ENCODE peak calls at places on chromosomes 3 and 15, in ten cellular contexts. D is esophagus muscularis mucosa; S is amygdala; F is GM20000; U is nephron progenitor cell; Y is posterior vena cava; E is effector CD4-positive, alpha-beta T cell; J is naive thymus-derived CD8-positive, alpha-beta T cell; R is fibroblast of mammary gland; K is cerebellar cortex. A is an unnamed sample.

GRCh38 chr15:101206173-101206572 is 45.7 kb downstream of the CHSY1 start:
- DNase-seq in J (no peak), S (no peak), K (no peak), E (peak; percentile 56), F (no peak), U (no peak), D (no peak), R (peak; percentile 91), Y (peak; percentile 77), A (peak; percentile 70)

GRCh38 chr3:16417945-16418739 is 95.4 kb downstream of the RFTN1 start:
- DNase-seq in F (no peak), S (no peak), E (no peak), D (no peak), Y (no peak), K (no peak), U (no peak), R (no peak), J (no peak), A (no peak)

GRCh38 chr15:57917998-57918397 is 147.5 kb downstream of the ALDH1A2 start:
- DNase-seq in K (no peak), U (no peak), Y (no peak), E (no peak), F (no peak), R (no peak), D (no peak), S (no peak), J (no peak), A (no peak)

GRCh38 chr3:43213631-43214030 is 72.7 kb upstream of the SNRK start:
- DNase-seq in S (no peak), E (no peak), J (no peak), Y (no peak), R (no peak), F (no peak), U (no peak), K (no peak), D (no peak), A (no peak)

GRCh38 chr3:190326930-190327329 is 4.7 kb upstream of the CLDN1 start:
- DNase-seq in D (no peak), K (no peak), S (no peak), U (no peak), J (no peak), Y (no peak), R (peak; percentile 74), E (no peak), F (no peak), A (peak; percentile 87)

GRCh38 chr3:114841515-114841914 is 305.6 kb downstream of the ZBTB20 start:
- DNase-seq in F (no peak), E (no peak), K (no peak), S (no peak), Y (no peak), R (peak; percentile 19), J (no peak), D (no peak), U (no peak), A (no peak)

GRCh38 chr15:72801590-72802345 is 18.2 kb upstream of the ADPGK start:
- DNase-seq in Y (no peak), E (no peak), S (no peak), F (no peak), J (no peak), K (no peak), U (no peak), R (no peak), D (no peak), A (no peak)

GRCh38 chr3:4306091-4306490 is 2.9 kb downstream of the SETMAR start:
- DNase-seq in D (no peak), K (no peak), J (no peak), E (no peak), F (no peak), Y (no peak), R (peak; percentile 30), U (no peak), S (no peak), A (no peak)

GRCh38 chr3:52930748-52931147 is 33.4 kb upstream of the STIMATE start:
- DNase-seq in J (no peak), U (no peak), F (peak; percentile 17), E (no peak), K (no peak), Y (no peak), S (no peak), R (no peak), D (no peak), A (no peak)

GRCh38 chr15:31265090-31265870 is 61.4 kb upstream of the KLF13 start:
- DNase-seq in R (no peak), D (peak; percentile 50), J (peak; percentile 17), E (no peak), S (no peak), U (no peak), K (no peak), Y (peak; percentile 70), F (no peak), A (no peak)

GRCh38 chr15:81285461-81285860 is 38.5 kb downstream of the STARD5 start:
- DNase-seq in S (no peak), K (no peak), Y (no peak), R (no peak), E (no peak), F (no peak), D (no peak), J (no peak), U (no peak), A (no peak)

GRCh38 chr15:47410243-47410642 is 307.1 kb upstream of the SEMA6D start:
- DNase-seq in K (no peak), D (no peak), Y (no peak), R (no peak), U (no peak), F (no peak), E (no peak), J (no peak), S (no peak), A (no peak)

GRCh38 chr15:57542505-57542817 is 49.2 kb upstream of the MYZAP start:
- DNase-seq in J (no peak), E (no peak), Y (no peak), K (no peak), S (no peak), U (no peak), F (no peak), D (no peak), R (no peak), A (no peak)

GRCh38 chr3:69948246-69948862 is 51.2 kb upstream of the SAMMSON start:
- DNase-seq in U (no peak), S (no peak), K (peak; percentile 45), J (no peak), Y (no peak), D (no peak), R (peak; percentile 59), F (peak; percentile 10), E (no peak), A (peak; percentile 64)

GRCh38 chr15:66565141-66565595 is 630 bp downstream of the LCTL start:
- DNase-seq in U (no peak), S (no peak), Y (peak; percentile 78), E (no peak), F (no peak), D (no peak), J (no peak), K (no peak), R (no peak), A (no peak)

GRCh38 chr3:135930243-135930642 is 35.3 kb upstream of the PPP2R3A start:
- DNase-seq in J (no peak), K (no peak), U (no peak), Y (no peak), S (no peak), R (peak; percentile 26), E (no peak), D (no peak), F (no peak), A (no peak)

GRCh38 chr3:128867200-128868125 is 12.0 kb upstream of the ACAD9 start:
- DNase-seq in U (no peak), S (no peak), R (no peak), K (no peak), F (no peak), D (no peak), Y (no peak), E (no peak), J (no peak), A (no peak)

GRCh38 chr3:82163907-82164520 is 402.6 kb upstream of the GBE1 start:
- DNase-seq in E (no peak), U (no peak), J (no peak), R (peak; percentile 48), Y (no peak), F (no peak), K (peak; percentile 5), S (no peak), D (no peak), A (peak; percentile 68)

GRCh38 chr15:57320543-57321220 is 55.6 kb upstream of the CGNL1 start:
- DNase-seq in U (no peak), E (no peak), F (no peak), J (no peak), Y (peak; percentile 84), S (no peak), K (no peak), R (peak; percentile 90), D (no peak), A (peak; percentile 87)

GRCh38 chr3:192915306-192915705 is 2.4 kb downstream of the MB21D2 start:
- DNase-seq in U (no peak), S (peak; percentile 41), E (no peak), Y (no peak), F (peak; percentile 55), R (peak; percentile 59), D (no peak), K (peak; percentile 76), J (no peak), A (peak; percentile 70)

GRCh38 chr3:10395196-10395595 is 74.3 kb upstream of the SEC13 start:
- DNase-seq in F (no peak), U (no peak), D (no peak), R (no peak), S (no peak), J (no peak), K (no peak), E (no peak), Y (peak; percentile 19), A (no peak)

GRCh38 chr15:90618330-90619136 is 88.8 kb downstream of the CRTC3 start:
- DNase-seq in E (no peak), F (no peak), Y (no peak), K (peak; percentile 36), D (no peak), S (no peak), J (no peak), U (no peak), R (peak; percentile 64), A (no peak)

GRCh38 chr3:132626955-132627354 is 29.9 kb downstream of the ACKR4 start:
- DNase-seq in K (no peak), R (no peak), E (no peak), J (no peak), U (no peak), S (no peak), Y (no peak), D (no peak), F (no peak), A (no peak)

GRCh38 chr3:1195922-1196321 is 103.1 kb downstream of the CNTN6 start:
- DNase-seq in E (no peak), F (no peak), K (no peak), U (no peak), Y (no peak), S (no peak), R (peak; percentile 96), J (no peak), D (no peak), A (peak; percentile 88)

GRCh38 chr15:96087180-96087886 is 243.2 kb upstream of the NR2F2 start:
- DNase-seq in F (no peak), E (no peak), S (no peak), D (peak; percentile 57), J (no peak), R (no peak), K (no peak), Y (no peak), U (peak; percentile 5), A (no peak)

GRCh38 chr3:192564611-192565010 is 162.7 kb downstream of the FGF12 start:
- DNase-seq in J (no peak), K (no peak), R (no peak), S (no peak), E (no peak), F (no peak), D (no peak), Y (no peak), U (no peak), A (no peak)

GRCh38 chr3:49807427-49808114 is 4.5 kb downstream of the INKA1 start:
- DNase-seq in U (peak; percentile 18), S (no peak), E (no peak), D (no peak), K (no peak), J (no peak), F (peak; percentile 34), R (no peak), Y (no peak), A (peak; percentile 62)

GRCh38 chr3:189276481-189277190 is 104.9 kb downstream of the TPRG1 start:
- DNase-seq in U (no peak), F (no peak), R (peak; percentile 87), K (peak; percentile 95), J (no peak), Y (no peak), D (no peak), E (no peak), S (no peak), A (peak; percentile 87)